ENCODE peak calls at places on chromosomes 6 and 20, in four cellular contexts. One of them, this sample, is unnamed.

GRCh38 chr6:28809947-28810654 is 113.7 kb downstream of the TRIM27 start:
- DNase-seq in suprapubic skin: no peak
- DNase-seq in EL: peak
- DNase-seq in T-helper 2 cell: no peak
- DNase-seq in this sample: no peak

GRCh38 chr6:143680157-143680556 is 2.4 kb downstream of the PHACTR2 start:
- DNase-seq in T-helper 2 cell: no peak
- DNase-seq in suprapubic skin: no peak
- DNase-seq in EL: no peak
- DNase-seq in this sample: no peak

GRCh38 chr20:10761232-10761631 is 87.4 kb upstream of the JAG1 start:
- DNase-seq in T-helper 2 cell: no peak
- DNase-seq in EL: peak
- DNase-seq in suprapubic skin: no peak
- DNase-seq in this sample: no peak

GRCh38 chr6:56515081-56515905 is 127.4 kb downstream of the DST start:
- DNase-seq in T-helper 2 cell: no peak
- DNase-seq in suprapubic skin: no peak
- DNase-seq in EL: no peak
- DNase-seq in this sample: no peak

GRCh38 chr6:130367767-130368166 is 1.9 kb downstream of the TMEM200A start:
- DNase-seq in T-helper 2 cell: no peak
- DNase-seq in EL: no peak
- DNase-seq in suprapubic skin: no peak
- DNase-seq in this sample: no peak

GRCh38 chr20:61253264-61253639 is 1.2 kb downstream of the CDH4 start:
- DNase-seq in T-helper 2 cell: no peak
- DNase-seq in suprapubic skin: no peak
- DNase-seq in EL: peak
- DNase-seq in this sample: no peak

GRCh38 chr20:43744121-43744520 is 17.3 kb upstream of the GTSF1L start:
- DNase-seq in EL: peak
- DNase-seq in T-helper 2 cell: no peak
- DNase-seq in suprapubic skin: no peak
- DNase-seq in this sample: no peak

GRCh38 chr6:135411339-135411738 is 86.2 kb downstream of the AHI1 start:
- DNase-seq in suprapubic skin: no peak
- DNase-seq in EL: peak
- DNase-seq in T-helper 2 cell: no peak
- DNase-seq in this sample: no peak

GRCh38 chr20:60049601-60050000 is 91.4 kb downstream of the CDH26 start:
- DNase-seq in EL: no peak
- DNase-seq in suprapubic skin: no peak
- DNase-seq in T-helper 2 cell: no peak
- DNase-seq in this sample: no peak

GRCh38 chr6:30749554-30750378 is 5.4 kb upstream of the IER3 start:
- DNase-seq in EL: no peak
- DNase-seq in suprapubic skin: no peak
- DNase-seq in T-helper 2 cell: no peak
- DNase-seq in this sample: no peak

GRCh38 chr6:105348897-105349296 is 54.0 kb downstream of the PREP start:
- DNase-seq in T-helper 2 cell: no peak
- DNase-seq in EL: no peak
- DNase-seq in suprapubic skin: no peak
- DNase-seq in this sample: no peak

GRCh38 chr6:9131616-9132015 is 696.3 kb upstream of the SLC35B3 start:
- DNase-seq in T-helper 2 cell: no peak
- DNase-seq in EL: no peak
- DNase-seq in suprapubic skin: no peak
- DNase-seq in this sample: no peak

GRCh38 chr20:41185013-41185757 is 47.8 kb downstream of the PLCG1 start:
- DNase-seq in suprapubic skin: no peak
- DNase-seq in EL: no peak
- DNase-seq in T-helper 2 cell: no peak
- DNase-seq in this sample: no peak

GRCh38 chr20:24350923-24351368 is 118.5 kb upstream of the SYNDIG1 start:
- DNase-seq in T-helper 2 cell: no peak
- DNase-seq in suprapubic skin: no peak
- DNase-seq in EL: peak
- DNase-seq in this sample: no peak

GRCh38 chr6:41201784-41202181 is 834 bp upstream of the TREML2 start:
- DNase-seq in EL: no peak
- DNase-seq in suprapubic skin: peak
- DNase-seq in T-helper 2 cell: no peak
- DNase-seq in this sample: no peak

GRCh38 chr6:138988469-138988834 is 399 bp upstream of the REPS1 start:
- DNase-seq in T-helper 2 cell: no peak
- DNase-seq in suprapubic skin: no peak
- DNase-seq in EL: no peak
- DNase-seq in this sample: no peak

GRCh38 chr20:63487116-63487764 is 11.6 kb downstream of the EEF1A2 start:
- DNase-seq in suprapubic skin: no peak
- DNase-seq in T-helper 2 cell: no peak
- DNase-seq in EL: no peak
- DNase-seq in this sample: no peak

GRCh38 chr6:82568290-82568993 is 204.8 kb downstream of the TPBG start:
- DNase-seq in suprapubic skin: no peak
- DNase-seq in T-helper 2 cell: no peak
- DNase-seq in EL: no peak
- DNase-seq in this sample: no peak

GRCh38 chr6:159151266-159151855 is 17.8 kb upstream of the FNDC1 start:
- DNase-seq in EL: peak
- DNase-seq in suprapubic skin: no peak
- DNase-seq in T-helper 2 cell: no peak
- DNase-seq in this sample: peak

GRCh38 chr6:2988076-2988425 is 11.6 kb upstream of the NQO2 start:
- DNase-seq in EL: no peak
- DNase-seq in T-helper 2 cell: no peak
- DNase-seq in suprapubic skin: no peak
- DNase-seq in this sample: no peak

GRCh38 chr6:71388846-71389543 is 100.4 kb downstream of the OGFRL1 start:
- DNase-seq in EL: no peak
- DNase-seq in T-helper 2 cell: no peak
- DNase-seq in suprapubic skin: no peak
- DNase-seq in this sample: no peak

GRCh38 chr6:52167272-52167671 is 18.9 kb upstream of the IL17A start:
- DNase-seq in T-helper 2 cell: no peak
- DNase-seq in EL: no peak
- DNase-seq in suprapubic skin: no peak
- DNase-seq in this sample: no peak

GRCh38 chr6:7052441-7052936 is 55.3 kb upstream of the RREB1 start:
- DNase-seq in T-helper 2 cell: no peak
- DNase-seq in suprapubic skin: peak
- DNase-seq in EL: peak
- DNase-seq in this sample: no peak

GRCh38 chr6:13048113-13048512 is 280.2 kb downstream of the TBC1D7 start:
- DNase-seq in suprapubic skin: no peak
- DNase-seq in EL: no peak
- DNase-seq in T-helper 2 cell: no peak
- DNase-seq in this sample: no peak

GRCh38 chr20:45894797-45895196 is 3.7 kb downstream of the CTSA start:
- DNase-seq in EL: no peak
- DNase-seq in T-helper 2 cell: no peak
- DNase-seq in suprapubic skin: no peak
- DNase-seq in this sample: no peak

GRCh38 chr20:3751664-3752385 is 15.7 kb downstream of the ADISSP start:
- DNase-seq in EL: no peak
- DNase-seq in suprapubic skin: no peak
- DNase-seq in T-helper 2 cell: peak
- DNase-seq in this sample: peak

GRCh38 chr6:146914563-146915483 is 289.4 kb upstream of the STXBP5 start:
- DNase-seq in T-helper 2 cell: no peak
- DNase-seq in EL: peak
- DNase-seq in suprapubic skin: no peak
- DNase-seq in this sample: no peak

GRCh38 chr6:153028261-153028660 is 25.8 kb upstream of the MTRF1L start:
- DNase-seq in T-helper 2 cell: no peak
- DNase-seq in EL: no peak
- DNase-seq in suprapubic skin: no peak
- DNase-seq in this sample: no peak

GRCh38 chr20:46964299-46965123 is 69.9 kb downstream of the EYA2 start:
- DNase-seq in T-helper 2 cell: no peak
- DNase-seq in EL: no peak
- DNase-seq in suprapubic skin: no peak
- DNase-seq in this sample: no peak

GRCh38 chr6:71410164-71410566 is 121.6 kb downstream of the OGFRL1 start:
- DNase-seq in EL: no peak
- DNase-seq in suprapubic skin: no peak
- DNase-seq in T-helper 2 cell: no peak
- DNase-seq in this sample: no peak

GRCh38 chr6:116046739-116047138 is 14.0 kb downstream of the FRK start:
- DNase-seq in suprapubic skin: no peak
- DNase-seq in EL: no peak
- DNase-seq in T-helper 2 cell: no peak
- DNase-seq in this sample: no peak

GRCh38 chr20:57408536-57409233 is 17.5 kb downstream of the RBM38 start:
- DNase-seq in EL: no peak
- DNase-seq in suprapubic skin: no peak
- DNase-seq in T-helper 2 cell: peak
- DNase-seq in this sample: no peak

GRCh38 chr6:29958916-29959315 is 16.6 kb downstream of the HLA-A start:
- DNase-seq in EL: no peak
- DNase-seq in T-helper 2 cell: no peak
- DNase-seq in suprapubic skin: no peak
- DNase-seq in this sample: no peak